ENCODE peak calls at places on chromosomes 12 and 14, in six cellular contexts. One of them, this sample, is unnamed.

GRCh38 chr12:96501139-96501741 is 11.9 kb downstream of the CFAP54 start:
- DNase-seq in stomach: peak
- DNase-seq in HepG2: peak
- DNase-seq in spleen: peak
- DNase-seq in breast epithelium: no peak
- DNase-seq in GM12878: peak
- DNase-seq in this sample: no peak

GRCh38 chr14:91280129-91280528 is 35.6 kb upstream of the GPR68 start:
- DNase-seq in stomach: no peak
- DNase-seq in HepG2: no peak
- DNase-seq in spleen: no peak
- DNase-seq in breast epithelium: no peak
- DNase-seq in GM12878: no peak
- DNase-seq in this sample: no peak

GRCh38 chr12:12716151-12716844 is 870 bp upstream of the CDKN1B start:
- DNase-seq in stomach: no peak
- DNase-seq in HepG2: peak
- DNase-seq in spleen: no peak
- DNase-seq in breast epithelium: no peak
- DNase-seq in GM12878: no peak
- DNase-seq in this sample: no peak

GRCh38 chr12:14394317-14395058 is 29.0 kb downstream of the ATF7IP start:
- DNase-seq in stomach: peak
- DNase-seq in HepG2: peak
- DNase-seq in spleen: no peak
- DNase-seq in breast epithelium: no peak
- DNase-seq in GM12878: peak
- DNase-seq in this sample: no peak

GRCh38 chr12:109239179-109239578 is 69.9 kb downstream of the FOXN4 start:
- DNase-seq in stomach: no peak
- DNase-seq in HepG2: no peak
- DNase-seq in spleen: no peak
- DNase-seq in breast epithelium: no peak
- DNase-seq in GM12878: no peak
- DNase-seq in this sample: peak

GRCh38 chr14:50823051-50823762 is 7.8 kb downstream of the NIN start:
- DNase-seq in stomach: no peak
- DNase-seq in HepG2: no peak
- DNase-seq in spleen: no peak
- DNase-seq in breast epithelium: no peak
- DNase-seq in GM12878: peak
- DNase-seq in this sample: no peak

GRCh38 chr12:132288516-132289188 is 40.7 kb downstream of the GALNT9 start:
- DNase-seq in stomach: no peak
- DNase-seq in HepG2: no peak
- DNase-seq in spleen: peak
- DNase-seq in breast epithelium: no peak
- DNase-seq in GM12878: no peak
- DNase-seq in this sample: no peak

GRCh38 chr12:91991397-91992187 is 154.1 kb downstream of the BTG1 start:
- DNase-seq in stomach: no peak
- DNase-seq in HepG2: no peak
- DNase-seq in spleen: no peak
- DNase-seq in breast epithelium: no peak
- DNase-seq in GM12878: peak
- DNase-seq in this sample: no peak

GRCh38 chr12:2638273-2639019 is 156.3 kb upstream of the FKBP4 start:
- DNase-seq in stomach: no peak
- DNase-seq in HepG2: no peak
- DNase-seq in spleen: no peak
- DNase-seq in breast epithelium: peak
- DNase-seq in GM12878: no peak
- DNase-seq in this sample: peak

GRCh38 chr12:100672075-100672592 is 98.7 kb downstream of the GAS2L3 start:
- DNase-seq in stomach: no peak
- DNase-seq in HepG2: peak
- DNase-seq in spleen: no peak
- DNase-seq in breast epithelium: no peak
- DNase-seq in GM12878: no peak
- DNase-seq in this sample: no peak

GRCh38 chr12:108425238-108425795 is 86.2 kb upstream of the CMKLR1 start:
- DNase-seq in stomach: no peak
- DNase-seq in HepG2: no peak
- DNase-seq in spleen: no peak
- DNase-seq in breast epithelium: no peak
- DNase-seq in GM12878: no peak
- DNase-seq in this sample: no peak

GRCh38 chr12:63805704-63806672 is 26.3 kb downstream of the RXYLT1 start:
- DNase-seq in stomach: no peak
- DNase-seq in HepG2: peak
- DNase-seq in spleen: no peak
- DNase-seq in breast epithelium: no peak
- DNase-seq in GM12878: no peak
- DNase-seq in this sample: no peak

GRCh38 chr12:91926810-91927209 is 218.8 kb downstream of the BTG1 start:
- DNase-seq in stomach: no peak
- DNase-seq in HepG2: peak
- DNase-seq in spleen: no peak
- DNase-seq in breast epithelium: no peak
- DNase-seq in GM12878: no peak
- DNase-seq in this sample: no peak

GRCh38 chr12:48956279-48957140 is 777 bp downstream of the ARF3 start:
- DNase-seq in stomach: peak
- DNase-seq in HepG2: peak
- DNase-seq in spleen: peak
- DNase-seq in breast epithelium: peak
- DNase-seq in GM12878: peak
- DNase-seq in this sample: peak

GRCh38 chr12:62919827-62920226 is 15.1 kb downstream of the PPM1H start:
- DNase-seq in stomach: peak
- DNase-seq in HepG2: no peak
- DNase-seq in spleen: no peak
- DNase-seq in breast epithelium: no peak
- DNase-seq in GM12878: no peak
- DNase-seq in this sample: no peak

GRCh38 chr12:47885012-47885501 is 19.7 kb downstream of the VDR start:
- DNase-seq in stomach: no peak
- DNase-seq in HepG2: no peak
- DNase-seq in spleen: no peak
- DNase-seq in breast epithelium: no peak
- DNase-seq in GM12878: peak
- DNase-seq in this sample: no peak

GRCh38 chr14:81396108-81396507 is 4.0 kb downstream of the STON2 start:
- DNase-seq in stomach: no peak
- DNase-seq in HepG2: no peak
- DNase-seq in spleen: no peak
- DNase-seq in breast epithelium: no peak
- DNase-seq in GM12878: no peak
- DNase-seq in this sample: no peak

GRCh38 chr12:131494741-131495524 is 216.0 kb upstream of the SFSWAP start:
- DNase-seq in stomach: no peak
- DNase-seq in HepG2: no peak
- DNase-seq in spleen: no peak
- DNase-seq in breast epithelium: no peak
- DNase-seq in GM12878: no peak
- DNase-seq in this sample: no peak

GRCh38 chr12:124888203-124888602 is 24.5 kb upstream of the SCARB1 start:
- DNase-seq in stomach: no peak
- DNase-seq in HepG2: no peak
- DNase-seq in spleen: no peak
- DNase-seq in breast epithelium: no peak
- DNase-seq in GM12878: no peak
- DNase-seq in this sample: no peak

GRCh38 chr12:28497889-28498411 is 307.7 kb downstream of the CCDC91 start:
- DNase-seq in stomach: no peak
- DNase-seq in HepG2: no peak
- DNase-seq in spleen: no peak
- DNase-seq in breast epithelium: no peak
- DNase-seq in GM12878: peak
- DNase-seq in this sample: no peak

DNA sequence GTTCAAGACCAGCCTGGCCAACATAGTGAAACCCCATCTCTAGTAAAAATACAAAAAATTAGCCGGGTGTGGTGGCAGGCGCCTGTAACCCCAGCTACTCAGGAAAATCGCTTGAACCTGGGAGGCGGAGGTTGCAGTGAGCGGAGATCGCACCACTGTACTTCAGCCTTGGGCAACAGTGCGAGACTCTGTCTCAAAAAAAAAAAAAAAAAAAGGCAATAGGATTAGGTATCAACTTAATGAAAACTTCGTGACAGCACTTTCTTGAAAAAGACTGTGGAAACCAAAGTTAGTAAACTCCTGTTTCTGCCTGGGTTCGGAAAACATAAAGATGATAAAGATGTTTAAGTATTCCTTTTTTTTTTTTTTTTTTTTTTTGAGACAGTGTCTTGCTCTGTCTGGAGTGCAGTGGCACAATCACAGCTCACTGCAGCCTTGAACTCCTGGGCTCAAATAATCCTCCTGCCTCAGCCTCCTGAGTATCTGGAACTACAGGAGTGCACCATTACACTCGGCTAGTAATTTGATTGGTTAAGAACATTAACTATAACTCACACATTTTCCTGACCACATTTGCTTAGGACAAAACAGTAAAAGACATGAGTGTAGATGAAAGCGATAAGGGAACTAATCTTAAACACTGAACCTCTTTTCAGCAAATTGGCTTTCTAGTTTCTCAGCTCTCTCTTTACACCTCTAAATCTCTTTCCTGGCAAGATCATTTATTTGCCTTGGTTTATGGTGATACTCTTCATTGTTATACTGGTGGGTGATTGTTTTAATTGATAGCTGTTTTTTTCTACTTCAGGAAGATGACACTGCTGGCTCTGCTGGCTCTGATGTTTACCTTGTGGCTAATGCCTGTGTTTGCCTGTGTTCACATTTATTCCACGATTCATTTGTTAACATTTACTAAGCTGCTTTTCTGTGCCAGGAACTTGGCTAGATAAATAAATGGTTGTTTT is 15.8 kb downstream of the HIF1A start:
- DNase-seq in stomach: no peak
- DNase-seq in HepG2: peak
- DNase-seq in spleen: peak
- DNase-seq in breast epithelium: no peak
- DNase-seq in GM12878: no peak
- DNase-seq in this sample: no peak
- H3K27ac ChIP-seq in stomach: peak
- H3K27ac ChIP-seq in HepG2: no peak
- H3K27ac ChIP-seq in spleen: peak
- H3K27ac ChIP-seq in breast epithelium: no peak
- H3K27ac ChIP-seq in GM12878: peak
- H3K27ac ChIP-seq in this sample: no peak

GRCh38 chr14:37416264-37416663 is 178.8 kb downstream of the FOXA1 start:
- DNase-seq in stomach: no peak
- DNase-seq in HepG2: no peak
- DNase-seq in spleen: no peak
- DNase-seq in breast epithelium: no peak
- DNase-seq in GM12878: no peak
- DNase-seq in this sample: no peak

GRCh38 chr14:37413504-37414003 is 181.5 kb downstream of the FOXA1 start:
- DNase-seq in stomach: no peak
- DNase-seq in HepG2: peak
- DNase-seq in spleen: no peak
- DNase-seq in breast epithelium: no peak
- DNase-seq in GM12878: no peak
- DNase-seq in this sample: no peak

GRCh38 chr14:37417833-37418232 is 177.2 kb downstream of the FOXA1 start:
- DNase-seq in stomach: no peak
- DNase-seq in HepG2: no peak
- DNase-seq in spleen: no peak
- DNase-seq in breast epithelium: no peak
- DNase-seq in GM12878: no peak
- DNase-seq in this sample: no peak

GRCh38 chr14:37420622-37421021 is 174.4 kb downstream of the FOXA1 start:
- DNase-seq in stomach: no peak
- DNase-seq in HepG2: no peak
- DNase-seq in spleen: no peak
- DNase-seq in breast epithelium: no peak
- DNase-seq in GM12878: no peak
- DNase-seq in this sample: no peak

DNA sequence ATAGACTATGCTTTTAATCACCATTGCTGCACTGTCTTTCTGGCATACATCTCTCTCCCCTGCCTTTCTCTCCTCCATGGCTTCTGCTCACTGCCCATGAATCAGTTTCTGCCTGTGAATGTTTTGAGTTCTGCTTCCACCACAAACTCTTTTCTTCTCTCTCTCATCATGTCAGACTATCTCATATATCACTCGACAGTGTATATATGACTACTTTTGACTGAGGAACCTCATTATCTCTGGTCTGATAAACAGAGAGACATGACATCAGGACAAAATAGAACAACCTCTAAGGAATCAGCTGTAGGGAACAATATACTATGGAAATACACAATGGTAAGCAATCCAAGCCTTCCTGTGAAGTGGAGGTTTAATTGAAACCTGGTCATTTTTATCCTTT is 177.9 kb downstream of the FOXA1 start:
- DNase-seq in stomach: no peak
- DNase-seq in HepG2: no peak
- DNase-seq in spleen: no peak
- DNase-seq in breast epithelium: no peak
- DNase-seq in GM12878: no peak
- DNase-seq in this sample: no peak
- TF ChIP-seq POLR2AphosphoS5 in stomach: no peak
- TF ChIP-seq POLR2AphosphoS5 in HepG2: no peak
- TF ChIP-seq POLR2AphosphoS5 in spleen: no peak
- TF ChIP-seq POLR2AphosphoS5 in breast epithelium: no peak
- TF ChIP-seq POLR2AphosphoS5 in GM12878: no peak
- TF ChIP-seq POLR2AphosphoS5 in this sample: no peak

GRCh38 chr14:74967618-74968017 is 12.2 kb upstream of the PGF start:
- DNase-seq in stomach: no peak
- DNase-seq in HepG2: no peak
- DNase-seq in spleen: no peak
- DNase-seq in breast epithelium: no peak
- DNase-seq in GM12878: no peak
- DNase-seq in this sample: no peak
- H3K27ac ChIP-seq in stomach: no peak
- H3K27ac ChIP-seq in HepG2: no peak
- H3K27ac ChIP-seq in spleen: no peak
- H3K27ac ChIP-seq in breast epithelium: no peak
- H3K27ac ChIP-seq in GM12878: no peak
- H3K27ac ChIP-seq in this sample: no peak

GRCh38 chr12:116384175-116384574 is 106.7 kb upstream of the MED13L start:
- DNase-seq in stomach: no peak
- DNase-seq in HepG2: no peak
- DNase-seq in spleen: no peak
- DNase-seq in breast epithelium: no peak
- DNase-seq in GM12878: no peak
- DNase-seq in this sample: no peak

GRCh38 chr12:116380066-116380465 is 102.6 kb upstream of the MED13L start:
- DNase-seq in stomach: no peak
- DNase-seq in HepG2: no peak
- DNase-seq in spleen: no peak
- DNase-seq in breast epithelium: no peak
- DNase-seq in GM12878: no peak
- DNase-seq in this sample: no peak

GRCh38 chr12:116382456-116382902 is 105.0 kb upstream of the MED13L start:
- DNase-seq in stomach: no peak
- DNase-seq in HepG2: no peak
- DNase-seq in spleen: no peak
- DNase-seq in breast epithelium: no peak
- DNase-seq in GM12878: no peak
- DNase-seq in this sample: no peak

GRCh38 chr12:116381240-116381743 is 103.8 kb upstream of the MED13L start:
- DNase-seq in stomach: no peak
- DNase-seq in HepG2: no peak
- DNase-seq in spleen: no peak
- DNase-seq in breast epithelium: no peak
- DNase-seq in GM12878: no peak
- DNase-seq in this sample: no peak

GRCh38 chr12:116381744-116382455 is 104.4 kb upstream of the MED13L start:
- DNase-seq in stomach: no peak
- DNase-seq in HepG2: no peak
- DNase-seq in spleen: no peak
- DNase-seq in breast epithelium: no peak
- DNase-seq in GM12878: no peak
- DNase-seq in this sample: no peak
- TF ChIP-seq POLR2AphosphoS5 in stomach: no peak
- TF ChIP-seq POLR2AphosphoS5 in HepG2: no peak
- TF ChIP-seq POLR2AphosphoS5 in spleen: no peak
- TF ChIP-seq POLR2AphosphoS5 in breast epithelium: no peak
- TF ChIP-seq POLR2AphosphoS5 in GM12878: no peak
- TF ChIP-seq POLR2AphosphoS5 in this sample: no peak